ENCODE peak calls at places on chromosome 10, in seven cellular contexts. R is BJ, F is AG09309, D is IMR-90, B is left ventricle myocardium inferior, Z is thoracic aorta, T is tibial nerve. O is an unnamed sample.
A peak's percentile ranks its signal among the peaks of the same experiment; 100 is the strongest.

GRCh38 chr10:61960396-61961120 is 59.1 kb downstream of the ARID5B start:
- DNase-seq in Z (no peak), D (peak; percentile 32), B (no peak), R (no peak), T (no peak), F (no peak), O (no peak)

GRCh38 chr10:43251664-43252165 is 15.2 kb downstream of the RASGEF1A start:
- DNase-seq in D (no peak), T (no peak), B (no peak), F (no peak), Z (no peak), R (no peak), O (no peak)

GRCh38 chr10:111885919-111886318 is 297.6 kb downstream of the GPAM start:
- DNase-seq in B (no peak), T (no peak), Z (no peak), D (no peak), R (no peak), F (no peak), O (no peak)

GRCh38 chr10:103188853-103189252 is 4.2 kb downstream of the NT5C2 start:
- DNase-seq in Z (no peak), F (no peak), T (no peak), R (no peak), B (no peak), D (peak; percentile 59), O (no peak)

GRCh38 chr10:104822088-104822487 is 181.0 kb downstream of the SORCS3 start:
- DNase-seq in F (no peak), Z (no peak), B (no peak), R (no peak), T (no peak), D (no peak), O (no peak)

GRCh38 chr10:92690211-92691041 is 671 bp downstream of the HHEX start:
- DNase-seq in Z (no peak), R (no peak), B (peak; percentile 52), D (peak; percentile 69), F (no peak), T (no peak), O (no peak)

GRCh38 chr10:131101011-131101410 is 210.5 kb downstream of the TCERG1L start:
- DNase-seq in Z (no peak), T (no peak), B (no peak), F (no peak), R (no peak), D (no peak), O (no peak)

GRCh38 chr10:78870458-78870857 is 198.3 kb upstream of the ZMIZ1 start:
- DNase-seq in R (no peak), F (no peak), Z (no peak), D (no peak), B (no peak), T (no peak), O (no peak)

GRCh38 chr10:106557951-106558733 is 606.4 kb downstream of the SORCS1 start:
- DNase-seq in F (no peak), T (no peak), D (peak; percentile 71), B (no peak), Z (no peak), R (no peak), O (peak; percentile 34)

GRCh38 chr10:124152781-124153600 is 59.6 kb upstream of the CHST15 start:
- DNase-seq in B (peak; percentile 31), T (no peak), D (peak; percentile 63), R (no peak), F (peak; percentile 48), Z (peak; percentile 41), O (peak; percentile 36)

GRCh38 chr10:72063703-72064391 is 24.5 kb downstream of the SPOCK2 start:
- DNase-seq in Z (no peak), F (no peak), D (no peak), T (no peak), B (no peak), R (no peak), O (no peak)

GRCh38 chr10:50229460-50229859 is 21.9 kb downstream of the ASAH2 start:
- DNase-seq in T (no peak), F (no peak), R (no peak), Z (no peak), B (no peak), D (no peak), O (no peak)

DNA sequence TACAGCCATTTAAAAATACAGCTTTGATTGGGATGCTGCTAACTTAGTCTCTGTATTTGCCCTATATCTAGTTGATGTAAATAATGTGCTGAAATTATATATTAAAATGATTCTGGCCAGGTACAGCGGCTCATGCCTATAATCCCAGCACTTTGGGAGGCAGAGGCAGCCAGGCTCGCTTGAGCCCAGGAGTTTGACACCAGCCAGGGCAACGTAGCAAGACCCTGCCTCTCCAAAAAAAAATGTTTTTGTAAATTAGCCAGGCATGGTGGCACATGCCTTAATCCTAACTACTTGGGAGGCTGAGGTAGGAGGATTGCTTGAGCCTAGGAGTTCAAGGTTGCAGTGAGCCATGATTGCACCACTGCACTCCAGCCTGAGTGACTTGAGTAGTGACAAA is 143.8 kb upstream of the CELF2 start:
- DNase-seq in D (no peak), T (no peak), R (no peak), B (no peak), Z (no peak), F (no peak), O (no peak)
- H3K4me3 ChIP-seq in D (no peak overlapping the region), T (no peak overlapping the region), R (no peak overlapping the region), B (no peak overlapping the region), Z (no peak overlapping the region), F (no peak overlapping the region), O (no peak overlapping the region)

DNA sequence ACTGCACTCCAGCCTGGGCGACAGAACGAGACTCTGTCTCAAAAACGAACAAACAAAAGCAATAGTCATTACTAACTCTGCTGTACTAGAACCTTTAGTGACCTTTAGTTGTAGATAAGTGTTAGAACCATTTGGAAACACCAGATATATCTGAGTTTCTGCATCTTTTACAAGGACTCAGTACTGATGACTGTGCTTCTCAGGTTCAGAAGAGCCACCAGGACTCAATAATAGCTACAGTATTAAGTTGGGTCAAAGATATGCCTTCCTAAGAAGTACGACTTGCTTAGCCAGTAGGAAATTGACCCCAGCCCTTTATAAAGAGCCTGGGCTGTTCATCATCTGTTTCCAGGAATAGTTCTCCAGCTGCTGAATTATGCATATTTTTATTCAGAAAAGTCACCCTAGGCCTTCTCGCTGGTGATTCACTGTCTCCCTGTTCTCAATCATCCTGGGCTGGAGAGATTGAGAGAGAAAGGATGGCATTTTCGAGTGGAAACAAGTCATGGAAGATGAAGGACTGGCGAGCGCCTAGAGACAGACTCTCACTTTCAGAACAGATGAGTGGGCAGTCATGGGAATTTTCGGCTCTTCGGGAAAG is 316.2 kb downstream of the CCDC3 start:
- DNase-seq in R (no peak), T (no peak), D (no peak), Z (no peak), F (no peak), B (no peak), O (no peak)
- TF ChIP-seq CTCF in R (no peak), T (no peak), D (no peak), Z (no peak), F (no peak), B (no peak), O (no peak)

DNA sequence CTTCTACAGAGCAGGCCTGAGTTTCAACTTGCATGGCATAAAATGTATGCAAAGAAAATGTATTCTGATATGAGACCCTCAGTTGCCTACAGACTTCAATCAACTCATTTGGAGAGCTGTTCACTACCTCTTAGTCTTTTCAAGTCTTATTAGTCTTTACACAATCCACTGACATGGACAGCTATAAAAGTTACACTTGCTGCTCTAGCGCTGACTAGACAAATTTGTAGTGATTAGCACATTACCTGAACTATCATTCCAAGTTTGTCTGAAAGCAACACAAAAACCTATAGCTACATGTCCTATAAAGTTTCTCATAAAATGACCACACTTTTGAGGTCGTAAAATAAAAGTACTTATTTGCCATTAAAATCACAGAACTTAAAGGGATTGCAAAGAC is 83.9 kb downstream of the PARD3 start:
- DNase-seq in F (no peak), D (no peak), T (no peak), Z (no peak), B (no peak), R (no peak), O (no peak)
- H3K4me3 ChIP-seq in F (no peak overlapping the region), D (no peak overlapping the region), T (no peak overlapping the region), Z (no peak overlapping the region), B (no peak overlapping the region), R (no peak overlapping the region), O (no peak overlapping the region)

DNA sequence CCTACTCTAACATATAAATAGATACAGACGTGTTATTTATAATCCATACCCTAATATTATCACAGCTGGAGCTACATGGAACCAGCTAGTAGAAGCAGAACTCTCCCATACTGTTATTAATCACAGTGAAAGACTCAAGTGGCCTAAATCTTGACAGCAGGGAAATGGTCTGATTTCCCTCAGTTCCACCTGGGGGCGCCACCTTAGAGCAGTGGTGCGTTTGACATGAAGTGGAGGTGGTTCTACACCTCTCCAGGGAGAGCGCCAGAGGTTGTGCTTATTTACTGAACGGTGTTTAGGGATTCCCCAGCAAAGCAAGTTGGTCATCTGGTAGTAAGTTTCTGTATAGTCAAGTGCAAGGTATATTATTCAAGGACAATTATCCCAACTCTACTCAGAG is 17.6 kb downstream of the DNTT start:
- DNase-seq in F (no peak), Z (no peak), D (no peak), T (no peak), B (no peak), R (no peak), O (no peak)
- TF ChIP-seq CTCF in F (no peak), Z (no peak), D (no peak), T (no peak), B (no peak), R (no peak), O (no peak)

DNA sequence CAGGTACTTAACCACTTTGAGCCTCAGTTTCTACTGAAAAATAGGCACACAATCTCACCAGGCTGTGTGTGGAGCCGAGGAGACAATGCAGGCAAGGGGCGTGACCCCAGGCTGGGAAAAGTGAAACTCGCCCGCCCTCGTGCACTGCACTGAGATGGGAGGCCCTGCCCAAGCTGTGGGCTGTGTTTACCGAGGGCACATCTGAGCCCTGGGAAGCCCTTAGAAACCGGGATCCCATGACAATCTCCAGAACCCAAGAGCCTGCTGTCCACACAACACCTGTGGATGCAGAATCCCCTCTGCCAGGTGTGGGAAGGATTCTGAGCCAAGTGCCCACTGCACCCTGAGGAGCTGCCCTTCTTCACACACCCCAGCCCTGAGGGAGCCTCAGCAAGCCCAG is 198.3 kb downstream of the GRID1 start:
- DNase-seq in D (no peak), R (no peak), T (no peak), Z (no peak), F (no peak), B (no peak), O (no peak)
- H3K4me3 ChIP-seq in D (no peak overlapping the region), R (no peak overlapping the region), T (no peak overlapping the region), Z (no peak overlapping the region), F (no peak overlapping the region), B (no peak overlapping the region), O (no peak overlapping the region)